ENCODE peak calls at places on chromosomes 16 and 17, in eight cellular contexts. U is A673, P is SK-N-SH, V is posterior cingulate gyrus, J is right cardiac atrium, K is mesendoderm, F is fibroblast of the conjunctiva, N is fibroblast of the aortic adventitia. A is an unnamed sample.

GRCh38 chr17:20952183-20952582 is 90.6 kb downstream of the USP22 start:
- DNase-seq in U (no peak), P (no peak), V (no peak), J (no peak), K (no peak), F (no peak), N (no peak), A (no peak)

GRCh38 chr17:35069311-35069710 is 5.8 kb upstream of the RFFL start:
- DNase-seq in U (no peak), P (no peak), V (no peak), J (no peak), K (no peak), F (no peak), N (peak; percentile 47), A (no peak)

GRCh38 chr17:19561697-19562318 is 28.2 kb downstream of the SLC47A1 start:
- DNase-seq in U (no peak), P (no peak), V (no peak), J (no peak), K (no peak), F (no peak), N (no peak), A (no peak)

GRCh38 chr16:86823895-86824671 is 245.7 kb downstream of the FOXL1 start:
- DNase-seq in U (no peak), P (no peak), V (no peak), J (no peak), K (no peak), F (no peak), N (peak; percentile 76), A (no peak)

GRCh38 chr16:31138621-31139578 is 3.4 kb upstream of the PRSS8 start:
- DNase-seq in U (no peak), P (peak; percentile 47), V (no peak), J (peak; percentile 83), K (peak; percentile 89), F (peak; percentile 9), N (peak; percentile 62), A (no peak)

GRCh38 chr16:8935989-8936388 is 27.7 kb downstream of the USP7 start:
- DNase-seq in U (no peak), P (peak; percentile 39), V (no peak), J (no peak), K (peak; percentile 73), F (no peak), N (no peak), A (no peak)

GRCh38 chr17:1059131-1059795 is 62.3 kb downstream of the TIMM22 start:
- DNase-seq in U (no peak), P (no peak), V (peak; percentile 22), J (peak; percentile 32), K (no peak), F (no peak), N (no peak), A (no peak)

GRCh38 chr17:60173304-60173807 is 23.6 kb downstream of the CA4 start:
- DNase-seq in U (peak; percentile 67), P (no peak), V (no peak), J (no peak), K (no peak), F (no peak), N (peak; percentile 21), A (no peak)

GRCh38 chr17:48231995-48232729 is 124.6 kb downstream of the SNX11 start:
- DNase-seq in U (no peak), P (no peak), V (no peak), J (no peak), K (no peak), F (no peak), N (no peak), A (no peak)

GRCh38 chr17:82864721-82865240 is 25.0 kb upstream of the ZNF750 start:
- DNase-seq in U (no peak), P (no peak), V (no peak), J (peak; percentile 29), K (no peak), F (no peak), N (no peak), A (no peak)

GRCh38 chr17:45980855-45981254 is 18.2 kb upstream of the STH start:
- DNase-seq in U (no peak), P (no peak), V (no peak), J (no peak), K (no peak), F (no peak), N (no peak), A (no peak)

GRCh38 chr17:38415250-38416194 is 12.7 kb upstream of the ARHGAP23 start:
- DNase-seq in U (peak; percentile 51), P (no peak), V (no peak), J (no peak), K (peak; percentile 89), F (peak; percentile 76), N (peak; percentile 77), A (no peak)

GRCh38 chr16:84879569-84880487 is 60.0 kb downstream of the CRISPLD2 start:
- DNase-seq in U (no peak), P (no peak), V (no peak), J (peak; percentile 25), K (peak; percentile 26), F (no peak), N (peak; percentile 18), A (no peak)

GRCh38 chr17:51627776-51628175 is 367.4 kb downstream of the UTP18 start:
- DNase-seq in U (no peak), P (no peak), V (no peak), J (no peak), K (no peak), F (no peak), N (no peak), A (no peak)

GRCh38 chr16:3180445-3180878 is 7.5 kb upstream of the OR1F1 start:
- DNase-seq in U (peak; percentile 61), P (no peak), V (no peak), J (no peak), K (peak; percentile 90), F (no peak), N (no peak), A (no peak)

GRCh38 chr17:58643147-58643546 is 48.7 kb downstream of the TEX14 start:
- DNase-seq in U (no peak), P (no peak), V (no peak), J (no peak), K (no peak), F (no peak), N (peak; percentile 73), A (no peak)

GRCh38 chr16:53457670-53458069 is 23.4 kb downstream of the RBL2 start:
- DNase-seq in U (no peak), P (no peak), V (no peak), J (no peak), K (peak; percentile 36), F (no peak), N (no peak), A (peak; percentile 69)

GRCh38 chr16:81181013-81181720 is 57.3 kb upstream of the BCO1 start:
- DNase-seq in U (peak; percentile 97), P (no peak), V (no peak), J (peak; percentile 92), K (peak; percentile 99), F (peak; percentile 93), N (peak; percentile 97), A (no peak)

GRCh38 chr17:7854851-7855642 is at the start of gene TMEM88:
- DNase-seq in U (no peak), P (no peak), V (no peak), J (peak; percentile 77), K (peak; percentile 88), F (no peak), N (peak; percentile 15), A (no peak)

GRCh38 chr16:80596507-80597207 is 55.9 kb downstream of the DYNLRB2 start:
- DNase-seq in U (no peak), P (no peak), V (no peak), J (no peak), K (no peak), F (no peak), N (no peak), A (no peak)

GRCh38 chr17:72353502-72353901 is 232.7 kb downstream of the SOX9 start:
- DNase-seq in U (peak; percentile 27), P (no peak), V (no peak), J (no peak), K (no peak), F (no peak), N (no peak), A (no peak)

GRCh38 chr16:25796239-25796638 is 104.5 kb downstream of the HS3ST4 start:
- DNase-seq in U (no peak), P (no peak), V (no peak), J (no peak), K (no peak), F (no peak), N (no peak), A (no peak)

GRCh38 chr16:19382084-19382801 is 35.4 kb upstream of the TMC5 start:
- DNase-seq in U (no peak), P (peak; percentile 10), V (no peak), J (no peak), K (no peak), F (no peak), N (no peak), A (no peak)

GRCh38 chr17:80362428-80363119 is 52.4 kb upstream of the ENDOV start:
- DNase-seq in U (no peak), P (no peak), V (no peak), J (peak; percentile 84), K (no peak), F (peak; percentile 18), N (peak; percentile 50), A (no peak)

GRCh38 chr17:37576281-37576680 is 32.9 kb downstream of the SYNRG start:
- DNase-seq in U (no peak), P (no peak), V (no peak), J (no peak), K (no peak), F (no peak), N (no peak), A (no peak)

GRCh38 chr17:42363767-42364585 is 24.3 kb downstream of the STAT3 start:
- DNase-seq in U (no peak), P (no peak), V (no peak), J (no peak), K (no peak), F (no peak), N (peak; percentile 88), A (no peak)

GRCh38 chr16:47617732-47618131 is 156.6 kb downstream of the PHKB start:
- DNase-seq in U (no peak), P (no peak), V (no peak), J (no peak), K (peak; percentile 73), F (no peak), N (peak; percentile 24), A (no peak)

GRCh38 chr17:53101706-53102105 is 721.0 kb upstream of the KIF2B start:
- DNase-seq in U (no peak), P (no peak), V (no peak), J (no peak), K (no peak), F (no peak), N (no peak), A (no peak)

GRCh38 chr17:17075037-17075755 is 32.9 kb downstream of the MPRIP start:
- DNase-seq in U (no peak), P (peak; percentile 68), V (no peak), J (peak; percentile 70), K (no peak), F (peak; percentile 47), N (peak; percentile 65), A (no peak)

GRCh38 chr16:81530296-81530721 is 85.7 kb downstream of the CMIP start:
- DNase-seq in U (no peak), P (no peak), V (no peak), J (no peak), K (no peak), F (no peak), N (no peak), A (no peak)

GRCh38 chr16:13429411-13429810 is 490.5 kb upstream of the ERCC4 start:
- DNase-seq in U (no peak), P (no peak), V (no peak), J (no peak), K (peak; percentile 66), F (no peak), N (no peak), A (no peak)

GRCh38 chr17:55155867-55156560 is 108.7 kb upstream of the HLF start:
- DNase-seq in U (no peak), P (no peak), V (no peak), J (no peak), K (no peak), F (no peak), N (no peak), A (no peak)

GRCh38 chr17:36524428-36524876 is 10.2 kb downstream of the MYO19 start:
- DNase-seq in U (no peak), P (no peak), V (no peak), J (no peak), K (no peak), F (no peak), N (no peak), A (no peak)

GRCh38 chr17:61837175-61838051 is 25.9 kb downstream of the BRIP1 start:
- DNase-seq in U (peak; percentile 76), P (peak; percentile 59), V (no peak), J (peak; percentile 72), K (peak; percentile 57), F (peak; percentile 74), N (peak; percentile 86), A (peak; percentile 20)

A was measured in effector memory CD4-positive, alpha-beta T cell.